ENCODE peak calls at places on chromosomes 12 and 14, in eight cellular contexts. I, E, S, Y, V, A, O and G are unnamed samples.
A peak's percentile ranks its signal among the peaks of the same experiment; 100 is the strongest.

GRCh38 chr14:98278805-98279204 is 993.2 kb downstream of the BCL11B start:
- DNase-seq in A (no peak), E (no peak), S (no peak), V (no peak), I (no peak), Y (peak; percentile 65), O (no peak), G (no peak)

GRCh38 chr12:121328620-121329019 is 23.6 kb downstream of the ANAPC5 start:
- DNase-seq in A (no peak), I (no peak), Y (no peak), V (no peak), S (no peak), O (no peak), E (no peak), G (no peak)

GRCh38 chr14:84546236-84546635 is 983.7 kb upstream of the FLRT2 start:
- DNase-seq in Y (no peak), O (no peak), V (no peak), I (no peak), A (no peak), S (peak; percentile 0), E (no peak), G (no peak)

GRCh38 chr14:28756896-28757570 is 9.6 kb upstream of the FOXG1 start:
- DNase-seq in I (no peak), O (no peak), V (peak; percentile 45), Y (peak; percentile 58), E (no peak), S (peak; percentile 71), A (peak; percentile 68), G (peak; percentile 39)

GRCh38 chr14:77058785-77059184 is 30.3 kb upstream of the IRF2BPL start:
- DNase-seq in S (no peak), Y (no peak), A (no peak), E (no peak), I (no peak), O (no peak), V (no peak), G (no peak)

GRCh38 chr12:57584050-57584449 is 6.9 kb upstream of the PIP4K2C start:
- DNase-seq in V (no peak), A (no peak), I (no peak), S (no peak), O (no peak), E (no peak), Y (no peak), G (no peak)

GRCh38 chr14:64663174-64663573 is 41.0 kb upstream of the PLEKHG3 start:
- DNase-seq in Y (no peak), A (peak; percentile 17), E (no peak), O (no peak), S (peak; percentile 28), V (peak; percentile 61), I (no peak), G (no peak)

GRCh38 chr12:2161478-2161877 is 108.7 kb downstream of the CACNA1C start:
- DNase-seq in E (no peak), V (peak; percentile 74), O (peak; percentile 92), S (peak; percentile 45), I (no peak), A (peak; percentile 84), Y (no peak), G (no peak)

GRCh38 chr14:63200767-63201166 is 3.5 kb upstream of the RHOJ start:
- DNase-seq in S (no peak), Y (peak; percentile 23), A (peak; percentile 5), I (no peak), E (no peak), O (no peak), V (no peak), G (no peak)

GRCh38 chr14:37870947-37871346 is 275.5 kb downstream of the TTC6 start:
- DNase-seq in S (no peak), A (peak; percentile 1), Y (no peak), V (no peak), O (no peak), I (no peak), E (no peak), G (no peak)

GRCh38 chr12:1907652-1908611 is 10.5 kb downstream of the CACNA2D4 start:
- DNase-seq in V (no peak), O (no peak), Y (peak; percentile 27), A (peak; percentile 15), E (no peak), I (no peak), S (no peak), G (peak; percentile 48)

GRCh38 chr12:91406920-91407341 is 224.3 kb upstream of the DCN start:
- DNase-seq in S (peak; percentile 9), O (no peak), Y (peak; percentile 66), E (no peak), I (no peak), A (peak; percentile 20), V (peak; percentile 32), G (no peak)

GRCh38 chr12:47949441-47950341 is 13.7 kb upstream of the TMEM106C start:
- DNase-seq in O (peak; percentile 63), Y (peak; percentile 79), E (peak; percentile 48), A (peak; percentile 77), I (peak; percentile 47), S (peak; percentile 82), V (peak; percentile 56), G (peak; percentile 82)

GRCh38 chr12:52551466-52551865 is 1.5 kb downstream of the KRT71 start:
- DNase-seq in E (no peak), Y (peak; percentile 14), A (no peak), S (no peak), I (no peak), V (no peak), O (no peak), G (no peak)

GRCh38 chr14:52926994-52927393 is 23.9 kb downstream of the FERMT2 start:
- DNase-seq in V (peak; percentile 48), A (peak; percentile 69), E (no peak), Y (no peak), S (peak; percentile 53), O (no peak), I (no peak), G (no peak)

GRCh38 chr12:321606-322326 is 59.1 kb upstream of the SLC6A13 start:
- DNase-seq in E (no peak), O (no peak), A (peak; percentile 15), S (no peak), V (no peak), I (no peak), Y (no peak), G (peak; percentile 32)

GRCh38 chr12:7162691-7163114 is 26.8 kb upstream of the PEX5 start:
- DNase-seq in O (no peak), I (no peak), Y (no peak), A (no peak), V (no peak), S (no peak), E (no peak), G (no peak)

GRCh38 chr12:48739618-48740269 is 23.2 kb upstream of the CCNT1 start:
- DNase-seq in S (no peak), V (no peak), Y (no peak), E (no peak), A (no peak), I (no peak), O (no peak), G (no peak)

GRCh38 chr12:71552728-71553501 is 110.7 kb downstream of the ZFC3H1 start:
- DNase-seq in S (no peak), V (no peak), I (no peak), E (no peak), A (no peak), O (no peak), Y (no peak), G (no peak)

GRCh38 chr14:105475916-105476845 is 1.6 kb downstream of the CRIP2 start:
- DNase-seq in E (no peak), I (no peak), V (peak; percentile 43), S (peak; percentile 31), A (peak; percentile 19), O (peak; percentile 76), Y (peak; percentile 80), G (peak; percentile 76)

GRCh38 chr12:132222096-132222807 is 78.0 kb downstream of the NOC4L start:
- DNase-seq in Y (peak; percentile 45), E (peak; percentile 86), V (no peak), A (no peak), I (peak; percentile 59), O (no peak), S (no peak), G (peak; percentile 59)

GRCh38 chr14:72825486-72825885 is 68.4 kb downstream of the DPF3 start:
- DNase-seq in A (no peak), E (no peak), S (no peak), V (no peak), Y (no peak), I (no peak), O (no peak), G (no peak)

GRCh38 chr12:67077617-67078016 is 191.5 kb upstream of the CAND1 start:
- DNase-seq in O (no peak), E (no peak), V (peak; percentile 89), S (peak; percentile 79), I (no peak), A (peak; percentile 54), Y (peak; percentile 57), G (no peak)

GRCh38 chr14:22887260-22887989 is 4.4 kb downstream of the REM2 start:
- DNase-seq in S (peak; percentile 83), A (peak; percentile 65), E (no peak), O (no peak), V (peak; percentile 67), I (no peak), Y (peak; percentile 64), G (no peak)

GRCh38 chr14:33230016-33230415 is 291.3 kb downstream of the NPAS3 start:
- DNase-seq in O (no peak), V (peak; percentile 12), I (no peak), E (no peak), A (no peak), S (no peak), Y (no peak), G (no peak)

GRCh38 chr12:5318874-5319273 is 113.0 kb upstream of the NTF3 start:
- DNase-seq in I (no peak), V (peak; percentile 65), E (no peak), Y (peak; percentile 81), O (no peak), A (no peak), S (peak; percentile 10), G (no peak)

GRCh38 chr12:54383041-54383609 is 1.4 kb downstream of the ZNF385A start:
- DNase-seq in O (no peak), V (peak; percentile 70), Y (peak; percentile 85), A (peak; percentile 99), S (peak; percentile 79), E (peak; percentile 63), I (peak; percentile 35), G (no peak)

GRCh38 chr14:65993103-65993502 is 493.1 kb upstream of the CCDC196 start:
- DNase-seq in O (no peak), Y (peak; percentile 49), V (no peak), A (no peak), E (no peak), S (no peak), I (no peak), G (no peak)

GRCh38 chr12:93946542-93947150 is 201.7 kb upstream of the PLXNC1 start:
- DNase-seq in V (peak; percentile 60), I (no peak), O (no peak), Y (peak; percentile 71), E (no peak), A (peak; percentile 89), S (peak; percentile 42), G (no peak)

GRCh38 chr14:74856366-74856765 is 19.6 kb downstream of the PROX2 start:
- DNase-seq in V (no peak), A (no peak), I (no peak), O (no peak), Y (no peak), E (no peak), S (no peak), G (no peak)

GRCh38 chr14:87233266-87233665 is 759.7 kb downstream of the GALC start:
- DNase-seq in S (no peak), E (no peak), A (no peak), V (no peak), O (no peak), I (no peak), Y (no peak), G (no peak)

GRCh38 chr12:100234166-100234565 is 32.7 kb downstream of the DEPDC4 start:
- DNase-seq in V (peak; percentile 35), A (peak; percentile 95), Y (peak; percentile 5), I (no peak), S (peak; percentile 7), E (no peak), O (no peak), G (no peak)

GRCh38 chr14:60510976-60511599 is 2.1 kb downstream of the SIX6 start:
- DNase-seq in O (no peak), V (no peak), A (no peak), E (no peak), S (no peak), Y (no peak), I (no peak), G (no peak)

GRCh38 chr12:8658361-8658760 is 4.3 kb downstream of the MFAP5 start:
- DNase-seq in E (no peak), O (no peak), S (peak; percentile 80), V (peak; percentile 98), I (no peak), Y (peak; percentile 73), A (peak; percentile 90), G (no peak)